ENCODE peak calls at places on chromosomes 3 and 15, in seven cellular contexts. O, Y, G, R, A, Z and W are unnamed samples.

GRCh38 chr3:143081844-143082778 is 37.5 kb upstream of the CHST2 start:
- DNase-seq in Y (no peak), A (no peak), Z (no peak), O (no peak), G (no peak), R (peak), W (no peak)

GRCh38 chr3:172859035-172859434 is 108.5 kb downstream of the ECT2 start:
- DNase-seq in G (no peak), A (peak), Z (no peak), Y (no peak), O (no peak), R (no peak), W (peak)

GRCh38 chr15:82846621-82847020 is 37.2 kb downstream of the WHAMM start:
- DNase-seq in O (peak), A (no peak), Z (no peak), Y (no peak), G (no peak), R (no peak), W (no peak)

GRCh38 chr15:40825661-40826088 is 2.8 kb downstream of the PPP1R14D start:
- DNase-seq in O (no peak), A (peak), Y (no peak), Z (peak), G (no peak), R (no peak), W (peak)

GRCh38 chr15:100766225-100767001 is 113.2 kb upstream of the ALDH1A3 start:
- DNase-seq in G (no peak), Y (no peak), A (no peak), R (no peak), O (peak), Z (no peak), W (no peak)

GRCh38 chr15:81001180-81002003 is 669 bp downstream of the TLNRD1 start:
- DNase-seq in Z (peak), R (peak), G (no peak), O (peak), A (peak), Y (peak), W (peak)

GRCh38 chr3:185176756-185177359 is 24.0 kb upstream of the C3orf70 start:
- DNase-seq in Z (peak), A (peak), O (peak), R (peak), G (no peak), Y (peak), W (peak)

GRCh38 chr15:70358011-70358819 is 260.5 kb upstream of the TLE3 start:
- DNase-seq in A (no peak), Z (no peak), R (no peak), Y (no peak), O (peak), G (no peak), W (no peak)

GRCh38 chr3:50347187-50347813 is 1.8 kb upstream of the ZMYND10 start:
- DNase-seq in G (no peak), Z (peak), O (no peak), Y (peak), A (peak), R (peak), W (peak)

GRCh38 chr3:138234401-138235179 is 47.5 kb downstream of the ARMC8 start:
- DNase-seq in G (no peak), A (peak), O (no peak), R (no peak), Z (no peak), Y (no peak), W (peak)

GRCh38 chr3:13879946-13880810 is at the start of gene WNT7A:
- DNase-seq in Y (peak), O (no peak), Z (no peak), G (no peak), A (peak), R (peak), W (no peak)

GRCh38 chr3:59436164-59436958 is 386.5 kb upstream of the CFAP20DC start:
- DNase-seq in A (no peak), G (no peak), O (no peak), Z (no peak), R (no peak), Y (peak), W (no peak)

GRCh38 chr3:65039754-65040210 is 352.0 kb upstream of the ADAMTS9 start:
- DNase-seq in A (peak), G (no peak), O (no peak), Z (no peak), Y (no peak), R (no peak), W (no peak)

GRCh38 chr15:33242669-33243191 is 48.2 kb upstream of the FMN1 start:
- DNase-seq in G (no peak), O (no peak), A (peak), Y (peak), R (peak), Z (no peak), W (no peak)

GRCh38 chr3:30666564-30667249 is 60.3 kb downstream of the TGFBR2 start:
- DNase-seq in Y (no peak), O (no peak), R (no peak), A (no peak), Z (no peak), G (no peak), W (no peak)

GRCh38 chr15:66253643-66254363 is at the start of gene MEGF11:
- DNase-seq in A (peak), O (no peak), Y (peak), R (no peak), Z (peak), G (peak), W (peak)

GRCh38 chr3:14843321-14843720 is 24.6 kb downstream of the FGD5 start:
- DNase-seq in Y (no peak), Z (no peak), A (no peak), R (no peak), G (no peak), O (no peak), W (no peak)

GRCh38 chr3:124847863-124848262 is 39.3 kb downstream of the ITGB5 start:
- DNase-seq in O (no peak), Z (no peak), G (no peak), A (no peak), Y (no peak), R (no peak), W (no peak)